ENCODE peak calls at places on chromosomes 5 and 9, in eight cellular contexts. B is kidney glomerular epithelial cell; M is cardiac fibroblast; V is activated naive CD8-positive, alpha-beta T cell treated with anti-CD3 and anti-CD28 coated beads, Interleukin-2, amount 50 U/mL, for 24 hours; J is heart left ventricle; D is right atrium auricular region; S is stimulated activated CD8-positive, alpha-beta memory T cell treated with anti-CD3 and anti-CD28 coated beads, Interleukin-15, amount 100 ng/mL, for 24 hours; F is WTC11. G is an unnamed sample.

GRCh38 chr5:144336619-144337018 is 165.9 kb downstream of the KCTD16 start:
- DNase-seq in S (no peak), V (no peak), B (no peak), M (no peak), J (no peak), F (no peak), D (no peak), G (no peak)

GRCh38 chr5:178363501-178364325 is 131.1 kb upstream of the PHYKPL start:
- DNase-seq in J (no peak), B (no peak), F (no peak), V (no peak), D (no peak), S (no peak), M (no peak), G (no peak)

GRCh38 chr9:93591706-93592388 is 15.5 kb downstream of the PHF2 start:
- DNase-seq in V (no peak), S (no peak), B (no peak), J (no peak), M (no peak), D (no peak), F (no peak), G (no peak)

GRCh38 chr9:74777136-74777879 is 110.4 kb downstream of the TRPM6 start:
- DNase-seq in S (peak; percentile 16), J (peak; percentile 48), M (peak; percentile 73), B (peak; percentile 26), D (peak; percentile 80), V (peak; percentile 67), F (peak; percentile 73), G (peak; percentile 78)

GRCh38 chr5:150070821-150071220 is 15.5 kb downstream of the CSF1R start:
- DNase-seq in J (no peak), V (no peak), D (no peak), F (no peak), M (no peak), B (no peak), S (no peak), G (no peak)

GRCh38 chr9:70514273-70514672 is 99.8 kb upstream of the KLF9 start:
- DNase-seq in V (no peak), J (no peak), B (no peak), S (no peak), F (no peak), M (no peak), D (no peak), G (no peak)

GRCh38 chr5:135013445-135013844 is 20.6 kb downstream of the PITX1 start:
- DNase-seq in F (no peak), J (no peak), S (no peak), D (no peak), M (no peak), V (no peak), B (no peak), G (no peak)

GRCh38 chr5:73115399-73116051 is 4.8 kb upstream of the TMEM171 start:
- DNase-seq in V (no peak), S (no peak), J (no peak), D (no peak), M (peak; percentile 27), F (no peak), B (no peak), G (peak; percentile 90)

GRCh38 chr5:67094476-67095300 is 101.9 kb downstream of the CD180 start:
- DNase-seq in J (no peak), B (peak; percentile 77), M (peak; percentile 84), F (peak; percentile 18), S (no peak), D (no peak), V (no peak), G (peak; percentile 96)

GRCh38 chr5:173628501-173628900 is 12.1 kb upstream of the BOD1 start:
- DNase-seq in J (no peak), V (no peak), F (no peak), S (no peak), D (no peak), M (no peak), B (no peak), G (no peak)

GRCh38 chr9:37984672-37985611 is 81.0 kb upstream of the SLC25A51 start:
- DNase-seq in V (no peak), S (no peak), M (peak; percentile 73), D (no peak), J (peak; percentile 73), B (peak; percentile 38), F (no peak), G (peak; percentile 77)

GRCh38 chr5:131252824-131253171 is 11.1 kb upstream of the CDC42SE2 start:
- DNase-seq in J (peak; percentile 48), F (no peak), M (no peak), B (no peak), V (peak; percentile 72), D (no peak), S (no peak), G (no peak)

GRCh38 chr5:129771058-129771838 is 23.4 kb downstream of the MINAR2 start:
- DNase-seq in B (peak; percentile 33), J (peak; percentile 25), S (no peak), V (peak; percentile 42), D (no peak), F (peak; percentile 65), M (peak; percentile 71), G (peak; percentile 77)

GRCh38 chr9:105415344-105415980 is 32.4 kb upstream of the FSD1L start:
- DNase-seq in V (peak; percentile 61), F (peak; percentile 75), J (peak; percentile 49), D (no peak), S (peak; percentile 6), M (peak; percentile 68), B (peak; percentile 30), G (peak; percentile 64)

GRCh38 chr5:120465281-120465961 is 1.3 kb downstream of the PRR16 start:
- DNase-seq in D (no peak), M (peak; percentile 68), F (peak; percentile 63), B (no peak), J (peak; percentile 61), S (no peak), V (peak; percentile 5), G (peak; percentile 67)

GRCh38 chr9:96450613-96451544 is 910 bp downstream of the HABP4 start:
- DNase-seq in F (peak; percentile 30), M (peak; percentile 33), D (no peak), V (peak; percentile 41), J (peak; percentile 21), B (no peak), S (no peak), G (peak; percentile 80)

GRCh38 chr5:116576043-116576713 is 1.6 kb upstream of the SEMA6A start:
- DNase-seq in S (no peak), D (no peak), B (peak; percentile 53), J (peak; percentile 62), M (peak; percentile 76), F (peak; percentile 90), V (peak; percentile 64), G (peak; percentile 68)

GRCh38 chr5:99973779-99974178 is 561.4 kb upstream of the FAM174A start:
- DNase-seq in F (no peak), V (no peak), B (no peak), S (no peak), M (no peak), D (no peak), J (no peak), G (no peak)

GRCh38 chr9:16030513-16031185 is 477.8 kb downstream of the CCDC171 start:
- DNase-seq in S (no peak), B (peak; percentile 93), J (no peak), F (no peak), M (peak; percentile 75), V (peak; percentile 58), D (no peak), G (peak; percentile 96)

GRCh38 chr9:130523921-130524320 is 55.5 kb upstream of the FUBP3 start:
- DNase-seq in J (no peak), D (no peak), M (no peak), B (no peak), F (peak; percentile 55), V (no peak), S (no peak), G (no peak)

GRCh38 chr9:89022071-89022721 is 30.9 kb downstream of the S1PR3 start:
- DNase-seq in B (no peak), M (peak; percentile 88), S (no peak), J (no peak), V (no peak), D (no peak), F (no peak), G (peak; percentile 93)

GRCh38 chr9:97807681-97808080 is 45.3 kb upstream of the FOXE1 start:
- DNase-seq in D (no peak), V (no peak), B (peak; percentile 53), M (no peak), F (no peak), S (no peak), J (no peak), G (no peak)

GRCh38 chr5:179142434-179143198 is 82.4 kb downstream of the ZNF354C start:
- DNase-seq in D (no peak), M (peak; percentile 55), S (no peak), V (no peak), F (no peak), J (no peak), B (peak; percentile 18), G (peak; percentile 79)

GRCh38 chr9:108033976-108034964 is 544.7 kb upstream of the KLF4 start:
- DNase-seq in S (no peak), V (no peak), M (peak; percentile 84), J (no peak), B (peak; percentile 39), D (no peak), F (no peak), G (peak; percentile 74)

GRCh38 chr5:16574789-16575785 is 41.7 kb downstream of the RETREG1 start:
- DNase-seq in V (no peak), D (no peak), J (peak; percentile 47), S (no peak), M (peak; percentile 50), B (peak; percentile 78), F (no peak), G (peak; percentile 84)

GRCh38 chr9:29209748-29210276 is 1636.5 kb upstream of the C9orf72 start:
- DNase-seq in V (no peak), F (no peak), J (no peak), B (no peak), D (no peak), S (no peak), M (no peak), G (no peak)

GRCh38 chr5:1522601-1523479 is 920 bp downstream of the LPCAT1 start:
- DNase-seq in F (peak; percentile 18), S (no peak), D (peak; percentile 57), M (no peak), V (no peak), B (no peak), J (no peak), G (peak; percentile 28)

GRCh38 chr5:51860532-51861018 is 477.3 kb downstream of the ISL1 start:
- DNase-seq in J (no peak), F (no peak), M (no peak), B (no peak), D (no peak), V (no peak), S (no peak), G (no peak)

GRCh38 chr5:33969572-33970452 is 14.7 kb downstream of the SLC45A2 start:
- DNase-seq in F (peak; percentile 16), J (peak; percentile 13), D (no peak), V (no peak), M (peak; percentile 80), S (no peak), B (peak; percentile 58), G (peak; percentile 87)

GRCh38 chr5:109692011-109692410 is 2.3 kb downstream of the MAN2A1 start:
- DNase-seq in M (peak; percentile 45), B (peak; percentile 5), S (no peak), F (no peak), J (no peak), V (no peak), D (no peak), G (peak; percentile 76)

GRCh38 chr5:68544091-68544655 is 328.6 kb downstream of the PIK3R1 start:
- DNase-seq in B (no peak), D (no peak), J (no peak), M (no peak), V (no peak), F (no peak), S (no peak), G (no peak)

GRCh38 chr9:1173211-1173610 is 123.1 kb downstream of the DMRT2 start:
- DNase-seq in V (no peak), M (no peak), S (no peak), F (no peak), B (peak; percentile 17), D (no peak), J (no peak), G (no peak)